ENCODE peak calls at places on chromosomes 5 and 9, in four cellular contexts. O is endothelial cell of umbilical vein, U is neuronal stem cell, S is endodermal cell. Y is an unnamed sample.

GRCh38 chr5:35857606-35858205 is 1.0 kb downstream of the IL7R start:
- DNase-seq in O (peak), U (no peak), S (no peak), Y (no peak)

GRCh38 chr9:2567922-2568321 is 53.7 kb upstream of the VLDLR start:
- DNase-seq in O (no peak), U (no peak), S (no peak), Y (peak)

GRCh38 chr5:143177263-143177994 is 226.1 kb downstream of the NR3C1 start:
- DNase-seq in O (no peak), U (no peak), S (no peak), Y (no peak)

GRCh38 chr5:1476967-1477310 is 31.7 kb upstream of the SLC6A3 start:
- DNase-seq in O (no peak), U (no peak), S (no peak), Y (no peak)

GRCh38 chr5:169218862-169219261 is 82.1 kb downstream of the SLIT3 start:
- DNase-seq in O (no peak), U (no peak), S (no peak), Y (no peak)

GRCh38 chr5:99587983-99588382 is 659.2 kb upstream of the CHD1 start:
- DNase-seq in O (no peak), U (no peak), S (no peak), Y (no peak)

GRCh38 chr9:129109952-129110739 is 447 bp downstream of the CRAT start:
- DNase-seq in O (no peak), U (peak), S (no peak), Y (peak)

GRCh38 chr5:102049517-102049916 is 246.6 kb downstream of the SLCO4C1 start:
- DNase-seq in O (no peak), U (no peak), S (no peak), Y (no peak)

GRCh38 chr5:172284275-172284971 is 859 bp upstream of the UBTD2 start:
- DNase-seq in O (peak), U (no peak), S (no peak), Y (no peak)

GRCh38 chr9:134852906-134853654 is 27.5 kb upstream of the FCN2 start:
- DNase-seq in O (no peak), U (no peak), S (peak), Y (no peak)

GRCh38 chr9:134554750-134555655 is 86.6 kb upstream of the COL5A1 start:
- DNase-seq in O (no peak), U (no peak), S (peak), Y (no peak)

GRCh38 chr9:129671519-129671918 is 6.1 kb downstream of the PRRX2 start:
- DNase-seq in O (no peak), U (no peak), S (no peak), Y (no peak)

GRCh38 chr9:2809692-2810423 is 34.0 kb downstream of the PUM3 start:
- DNase-seq in O (peak), U (peak), S (peak), Y (no peak)

GRCh38 chr9:136951541-136952353 is at the start of gene LCN12:
- DNase-seq in O (no peak), U (no peak), S (no peak), Y (no peak)

GRCh38 chr5:55222061-55222818 is 4.9 kb downstream of the MCIDAS start:
- DNase-seq in O (no peak), U (no peak), S (peak), Y (no peak)

GRCh38 chr9:89477811-89478583 is 19.9 kb downstream of the SEMA4D start:
- DNase-seq in O (peak), U (no peak), S (no peak), Y (peak)

GRCh38 chr5:50325237-50325832 is 115.8 kb downstream of the EMB start:
- DNase-seq in O (peak), U (no peak), S (no peak), Y (no peak)

GRCh38 chr9:117403848-117404247 is 11.0 kb downstream of the ASTN2 start:
- DNase-seq in O (no peak), U (no peak), S (no peak), Y (no peak)

GRCh38 chr5:123285122-123286011 is 137.8 kb downstream of the CEP120 start:
- DNase-seq in O (peak), U (peak), S (peak), Y (no peak)

GRCh38 chr5:91189480-91190332 is 193.4 kb downstream of the ARRDC3 start:
- DNase-seq in O (peak), U (no peak), S (peak), Y (no peak)

GRCh38 chr9:127808347-127809001 is 5.8 kb downstream of the FPGS start:
- DNase-seq in O (no peak), U (no peak), S (no peak), Y (no peak)

GRCh38 chr9:123343428-123344272 is 12.3 kb upstream of the CRB2 start:
- DNase-seq in O (no peak), U (no peak), S (no peak), Y (no peak)

GRCh38 chr9:105661011-105661410 is 1.2 kb upstream of the TAL2 start:
- DNase-seq in O (no peak), U (no peak), S (peak), Y (no peak)

GRCh38 chr9:76650692-76651091 is 113.5 kb upstream of the PCA3 start:
- DNase-seq in O (peak), U (no peak), S (peak), Y (no peak)

GRCh38 chr5:179403426-179404147 is 58.3 kb upstream of the ADAMTS2 start:
- DNase-seq in O (no peak), U (no peak), S (peak), Y (no peak)

GRCh38 chr5:178363501-178364325 is 131.1 kb upstream of the PHYKPL start:
- DNase-seq in O (no peak), U (no peak), S (no peak), Y (no peak)

GRCh38 chr5:61637566-61637965 is 305.5 kb downstream of the ZSWIM6 start:
- DNase-seq in O (no peak), U (no peak), S (no peak), Y (no peak)

GRCh38 chr9:70868044-70868443 is 253.4 kb downstream of the TRPM3 start:
- DNase-seq in O (peak), U (no peak), S (no peak), Y (no peak)

GRCh38 chr9:98563212-98563907 is 145.4 kb downstream of the GABBR2 start:
- DNase-seq in O (no peak), U (no peak), S (peak), Y (peak)

GRCh38 chr9:97556721-97557605 is 55.5 kb downstream of the TMOD1 start:
- DNase-seq in O (no peak), U (no peak), S (no peak), Y (no peak)

GRCh38 chr9:34059231-34059720 is 10.6 kb upstream of the UBAP2 start:
- DNase-seq in O (no peak), U (no peak), S (no peak), Y (no peak)

GRCh38 chr5:10452768-10453331 is 11.2 kb downstream of the ROPN1L start:
- DNase-seq in O (peak), U (peak), S (peak), Y (no peak)

GRCh38 chr9:2126331-2126789 is 111.2 kb downstream of the SMARCA2 start:
- DNase-seq in O (no peak), U (no peak), S (no peak), Y (peak)

GRCh38 chr5:132389453-132390286 is 20.2 kb downstream of the SLC22A5 start:
- DNase-seq in O (peak), U (no peak), S (peak), Y (peak)

GRCh38 chr5:180213256-180213600 is 4.2 kb upstream of the RASGEF1C start:
- DNase-seq in O (no peak), U (no peak), S (no peak), Y (no peak)

GRCh38 chr5:127930311-127930710 is 153.3 kb upstream of the SLC12A2 start:
- DNase-seq in O (peak), U (no peak), S (no peak), Y (no peak)
- H3K27ac ChIP-seq in O (no peak), U (no peak), S (no peak), Y (no peak)

DNA sequence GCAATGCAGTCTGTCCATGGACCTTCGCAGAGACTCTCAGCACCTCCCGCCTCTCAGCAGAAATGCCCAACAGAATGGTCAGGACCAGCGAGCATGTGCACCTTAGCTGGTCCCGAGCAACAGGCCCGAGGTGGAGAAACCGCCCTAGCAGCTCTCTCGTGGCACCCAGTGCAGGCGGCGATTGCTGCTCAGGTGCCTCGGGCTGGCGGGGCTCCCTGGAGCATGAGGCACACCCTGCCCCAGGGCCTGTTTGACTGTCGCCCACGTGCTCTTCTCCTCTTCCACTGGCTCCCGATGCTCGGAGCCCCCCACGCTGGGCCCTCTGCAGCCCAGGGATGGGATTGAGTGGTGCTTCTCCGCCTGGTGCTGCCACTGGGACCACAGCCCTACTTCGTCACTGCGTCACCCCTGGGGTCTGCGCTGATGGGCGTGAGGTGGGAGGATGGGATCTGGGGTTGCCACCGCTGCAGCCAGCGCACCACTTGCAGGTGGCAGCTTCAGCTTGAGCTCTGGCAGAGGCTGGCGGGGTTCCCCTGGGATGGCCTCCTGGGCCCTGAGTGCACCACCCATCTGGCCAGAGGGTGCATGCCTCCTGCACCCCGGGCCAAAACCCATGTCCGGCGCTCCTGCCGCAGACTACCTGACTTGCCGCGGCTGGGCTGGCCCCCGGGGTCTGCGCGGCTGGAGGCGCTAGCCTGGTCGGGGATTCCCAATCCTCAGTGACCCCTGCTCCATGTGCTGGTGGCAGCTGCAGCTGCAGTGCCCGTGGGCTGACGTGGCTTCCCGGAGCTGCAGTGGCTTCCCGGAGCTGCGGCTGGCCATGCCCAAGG is 244.2 kb downstream of the FOXD4L6 start:
- DNase-seq in O (no peak), U (no peak), S (no peak), Y (no peak)
- H3K4me3 ChIP-seq in O (no peak), U (no peak), S (no peak), Y (no peak)

GRCh38 chr5:153565822-153566221 is 75.4 kb downstream of the GRIA1 start:
- DNase-seq in O (peak), U (no peak), S (no peak), Y (no peak)
- H3K9ac ChIP-seq in O (no peak), U (no peak), S (no peak), Y (no peak)

DNA sequence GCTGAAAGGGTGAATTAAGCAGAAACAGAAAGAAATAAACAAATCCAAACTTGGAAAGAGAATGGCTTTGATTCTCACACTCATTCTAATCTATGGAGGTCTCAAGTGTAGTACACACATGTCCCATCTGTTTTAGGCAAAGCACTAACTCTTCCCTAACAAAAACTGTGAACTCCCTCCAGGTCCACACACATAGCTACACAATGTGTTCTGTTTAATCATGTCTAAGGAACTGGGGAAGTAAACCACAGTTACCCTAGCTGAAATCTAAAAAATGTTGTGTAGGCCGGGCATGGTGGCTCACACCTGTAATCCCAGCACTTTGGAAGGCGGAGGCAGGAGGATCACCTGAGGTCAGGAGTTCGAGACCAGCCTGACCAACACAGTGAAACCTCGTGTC is 118.7 kb upstream of the FST start:
- DNase-seq in O (no peak), U (no peak), S (no peak), Y (no peak)
- H3K27ac ChIP-seq in O (peak), U (no peak), S (no peak), Y (no peak)

GRCh38 chr9:18544456-18544855 is 70.5 kb downstream of the ADAMTSL1 start:
- DNase-seq in O (no peak), U (no peak), S (no peak), Y (no peak)

GRCh38 chr9:18539203-18539602 is 65.2 kb downstream of the ADAMTSL1 start:
- DNase-seq in O (no peak), U (no peak), S (no peak), Y (no peak)

GRCh38 chr9:18543406-18543965 is 69.5 kb downstream of the ADAMTSL1 start:
- DNase-seq in O (peak), U (no peak), S (no peak), Y (no peak)

GRCh38 chr9:18548456-18548855 is 74.5 kb downstream of the ADAMTSL1 start:
- DNase-seq in O (no peak), U (no peak), S (no peak), Y (no peak)

GRCh38 chr9:18542837-18543405 is 69.0 kb downstream of the ADAMTSL1 start:
- DNase-seq in O (no peak), U (no peak), S (no peak), Y (no peak)
- H3K4me3 ChIP-seq in O (no peak), U (no peak), S (no peak), Y (no peak)

GRCh38 chr5:15621094-15621493 is 121.1 kb downstream of the FBXL7 start:
- DNase-seq in O (peak), U (no peak), S (no peak), Y (no peak)
- H3K9ac ChIP-seq in O (no peak), U (no peak), S (no peak), Y (no peak)

GRCh38 chr5:139475865-139476651 is 5.3 kb downstream of the SMIM33 start:
- DNase-seq in O (no peak), U (no peak), S (no peak), Y (no peak)
- H3K27ac ChIP-seq in O (no peak), U (no peak), S (no peak), Y (no peak)

DNA sequence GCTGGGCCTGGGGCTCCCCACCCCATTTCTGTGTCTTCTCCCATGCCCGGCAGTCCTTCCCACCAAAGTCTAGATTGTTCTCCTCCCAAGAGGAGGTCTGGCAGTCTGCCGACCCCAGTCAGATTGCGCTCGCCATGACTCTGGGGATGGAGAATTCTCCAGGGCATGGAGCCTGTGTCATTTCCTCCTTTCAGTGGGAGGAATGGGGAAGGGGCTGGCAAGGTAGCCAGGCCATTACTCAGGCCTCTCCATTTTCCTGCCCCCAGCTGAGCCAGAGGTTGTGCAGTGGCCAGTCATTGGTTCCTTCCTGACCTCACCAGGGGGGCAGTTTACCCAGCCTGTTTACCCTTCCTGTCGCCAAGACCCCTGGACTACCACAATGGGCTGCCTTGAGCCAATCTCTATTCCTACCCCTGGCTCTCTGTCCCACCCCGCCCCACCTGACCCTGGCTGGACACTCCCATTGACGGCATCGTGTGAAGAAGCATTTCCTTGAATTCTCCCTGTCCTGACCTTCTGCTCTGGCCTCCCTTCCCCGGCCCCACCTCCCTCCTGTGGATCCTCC is 628 bp downstream of the SYNPO start:
- DNase-seq in O (peak), U (no peak), S (no peak), Y (no peak)
- H3K4me3 ChIP-seq in O (peak), U (no peak), S (no peak), Y (no peak)

GRCh38 chr5:177308740-177309139 is 3.0 kb downstream of the MXD3 start:
- DNase-seq in O (no peak), U (no peak), S (peak), Y (no peak)
- H3K9ac ChIP-seq in O (no peak), U (no peak), S (no peak), Y (no peak)